ENCODE peak calls at places on chromosome 22, in four cellular contexts. One of them, this sample, is unnamed.

GRCh38 chr22:17159504-17159951 is 451 bp upstream of the HDHD5 start:
- DNase-seq in GM23338: peak; percentile 63
- DNase-seq in body of pancreas: peak; percentile 58
- DNase-seq in heart right ventricle: peak; percentile 44
- DNase-seq in this sample: peak; percentile 60

GRCh38 chr22:19360862-19361261 is 69.3 kb upstream of the CLTCL1 start:
- DNase-seq in heart right ventricle: no peak
- DNase-seq in GM23338: no peak
- DNase-seq in body of pancreas: no peak
- DNase-seq in this sample: no peak

GRCh38 chr22:36493690-36494110 is 12.3 kb upstream of the TXN2 start:
- DNase-seq in GM23338: no peak
- DNase-seq in heart right ventricle: no peak
- DNase-seq in body of pancreas: no peak
- DNase-seq in this sample: no peak

GRCh38 chr22:45934659-45935341 is 42.2 kb downstream of the WNT7B start:
- DNase-seq in GM23338: no peak
- DNase-seq in heart right ventricle: peak; percentile 35
- DNase-seq in body of pancreas: peak; percentile 39
- DNase-seq in this sample: peak; percentile 60

GRCh38 chr22:43448048-43448447 is 36.2 kb downstream of the MPPED1 start:
- DNase-seq in heart right ventricle: no peak
- DNase-seq in body of pancreas: no peak
- DNase-seq in GM23338: no peak
- DNase-seq in this sample: no peak

GRCh38 chr22:20972014-20972797 is 5.2 kb downstream of the AIFM3 start:
- DNase-seq in heart right ventricle: no peak
- DNase-seq in GM23338: no peak
- DNase-seq in body of pancreas: no peak
- DNase-seq in this sample: no peak

GRCh38 chr22:40728731-40729189 is 49.5 kb downstream of the MCHR1 start:
- DNase-seq in heart right ventricle: no peak
- DNase-seq in GM23338: no peak
- DNase-seq in body of pancreas: no peak
- DNase-seq in this sample: no peak

GRCh38 chr22:27991586-27992293 is 72.7 kb upstream of the PITPNB start:
- DNase-seq in GM23338: no peak
- DNase-seq in body of pancreas: peak; percentile 4
- DNase-seq in heart right ventricle: no peak
- DNase-seq in this sample: no peak

GRCh38 chr22:49812838-49813237 is 14.8 kb downstream of the BRD1 start:
- DNase-seq in body of pancreas: peak; percentile 31
- DNase-seq in heart right ventricle: no peak
- DNase-seq in GM23338: no peak
- DNase-seq in this sample: peak; percentile 21

GRCh38 chr22:19114984-19115552 is 7.1 kb downstream of the DGCR2 start:
- DNase-seq in heart right ventricle: no peak
- DNase-seq in GM23338: no peak
- DNase-seq in body of pancreas: peak; percentile 6
- DNase-seq in this sample: no peak

GRCh38 chr22:45552580-45553332 is 50.1 kb downstream of the FBLN1 start:
- DNase-seq in body of pancreas: peak; percentile 41
- DNase-seq in GM23338: peak; percentile 73
- DNase-seq in heart right ventricle: peak; percentile 69
- DNase-seq in this sample: peak; percentile 94

GRCh38 chr22:32042924-32043323 is at the start of gene SLC5A1:
- DNase-seq in body of pancreas: peak; percentile 86
- DNase-seq in GM23338: peak; percentile 33
- DNase-seq in heart right ventricle: no peak
- DNase-seq in this sample: no peak
- TF ChIP-seq CTCF in body of pancreas: no peak
- TF ChIP-seq CTCF in GM23338: no peak
- TF ChIP-seq CTCF in heart right ventricle: no peak
- TF ChIP-seq CTCF in this sample: no peak

GRCh38 chr22:39528681-39529486 is 3.7 kb downstream of the RPS19BP1 start:
- DNase-seq in GM23338: peak; percentile 96
- DNase-seq in heart right ventricle: peak; percentile 90
- DNase-seq in body of pancreas: peak; percentile 93
- DNase-seq in this sample: peak; percentile 96
- H3K4me3 ChIP-seq in GM23338: peak overlapping the region; percentile 9
- H3K4me3 ChIP-seq in heart right ventricle: no peak overlapping the region
- H3K4me3 ChIP-seq in body of pancreas: no peak overlapping the region
- H3K4me3 ChIP-seq in this sample: no peak overlapping the region

DNA sequence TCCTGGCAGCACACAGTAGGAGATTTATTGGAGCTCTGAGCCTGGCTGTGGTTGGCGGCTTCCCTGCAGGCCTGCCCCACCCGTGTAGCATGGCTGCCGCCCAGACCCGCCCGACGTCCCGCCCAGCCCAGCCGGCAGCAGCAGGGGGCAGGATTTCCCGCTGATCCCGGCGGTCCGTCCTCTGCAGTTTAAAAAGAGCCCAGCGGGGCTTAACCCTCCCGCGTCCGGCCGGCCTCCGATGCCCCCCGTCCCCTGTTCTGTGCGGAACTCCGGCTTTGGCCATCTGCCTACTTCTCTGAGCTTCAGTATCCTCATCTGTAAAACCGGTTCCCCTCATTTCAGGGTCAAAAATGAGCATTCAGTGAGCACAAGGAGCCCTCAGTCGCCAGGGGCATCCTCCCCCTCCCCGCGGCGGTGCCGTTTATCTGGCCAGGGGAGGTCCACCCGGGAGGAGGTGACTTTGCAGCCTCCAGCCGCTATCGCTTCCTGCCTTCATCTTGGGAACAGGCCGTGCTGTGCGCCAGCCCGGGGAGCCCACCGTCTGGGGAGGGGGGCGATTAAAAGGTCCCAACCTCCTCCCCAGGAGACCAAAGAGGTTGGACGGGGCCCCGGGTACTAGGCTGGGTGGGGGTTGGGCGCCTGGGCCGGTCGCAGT is at the start of gene GAS2L1:
- DNase-seq in body of pancreas: peak; percentile 83
- DNase-seq in GM23338: peak; percentile 80
- DNase-seq in heart right ventricle: peak; percentile 90
- DNase-seq in this sample: peak; percentile 87
- TF ChIP-seq CTCF in body of pancreas: peak; percentile 50
- TF ChIP-seq CTCF in GM23338: no peak
- TF ChIP-seq CTCF in heart right ventricle: peak; percentile 59
- TF ChIP-seq CTCF in this sample: peak; percentile 68

GRCh38 chr22:37559521-37559900 is 769 bp upstream of the CDC42EP1 start:
- DNase-seq in body of pancreas: no peak
- DNase-seq in GM23338: no peak
- DNase-seq in heart right ventricle: no peak
- DNase-seq in this sample: no peak
- H3K4me3 ChIP-seq in body of pancreas: no peak overlapping the region
- H3K4me3 ChIP-seq in GM23338: peak overlapping the region; percentile 58
- H3K4me3 ChIP-seq in heart right ventricle: peak overlapping the region; percentile 65
- H3K4me3 ChIP-seq in this sample: peak overlapping the region; percentile 46

GRCh38 chr22:35257321-35258143 is at the start of gene HMGXB4:
- DNase-seq in heart right ventricle: peak; percentile 88
- DNase-seq in body of pancreas: peak; percentile 90
- DNase-seq in GM23338: peak; percentile 96
- DNase-seq in this sample: peak; percentile 91
- TF ChIP-seq CTCF in heart right ventricle: no peak
- TF ChIP-seq CTCF in body of pancreas: no peak
- TF ChIP-seq CTCF in GM23338: no peak
- TF ChIP-seq CTCF in this sample: no peak

DNA sequence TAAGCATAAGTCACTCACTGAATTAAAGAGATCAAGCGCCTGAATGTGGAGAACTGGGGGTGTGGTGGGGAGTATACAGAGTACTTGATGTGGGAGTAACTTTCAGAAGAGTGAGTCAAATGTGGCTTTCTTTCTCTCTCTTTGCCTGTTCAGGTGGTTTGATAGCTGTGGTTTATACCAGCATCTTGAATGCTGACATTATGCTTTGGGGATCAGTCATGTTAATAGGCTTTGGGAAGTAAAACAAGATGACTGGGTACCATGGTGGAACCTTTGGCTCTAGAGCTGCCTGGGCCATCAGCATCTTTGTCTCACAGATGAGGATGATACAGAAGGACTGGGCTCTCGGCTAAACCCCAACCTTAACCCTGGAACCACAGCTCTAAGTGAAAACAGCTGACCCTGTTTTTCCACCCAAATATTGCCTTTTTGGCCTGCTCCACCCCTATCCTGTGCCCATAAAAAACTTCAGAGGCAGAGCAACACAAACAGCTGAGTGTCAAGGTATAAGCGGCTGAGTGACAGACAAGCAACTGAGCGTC is 58.2 kb upstream of the GNAZ start:
- DNase-seq in body of pancreas: no peak
- DNase-seq in GM23338: no peak
- DNase-seq in heart right ventricle: no peak
- DNase-seq in this sample: no peak
- H3K4me3 ChIP-seq in body of pancreas: no peak overlapping the region
- H3K4me3 ChIP-seq in GM23338: no peak overlapping the region
- H3K4me3 ChIP-seq in heart right ventricle: no peak overlapping the region
- H3K4me3 ChIP-seq in this sample: no peak overlapping the region

GRCh38 chr22:25777411-25777810 is 35.4 kb downstream of the MYO18B start:
- DNase-seq in GM23338: no peak
- DNase-seq in body of pancreas: no peak
- DNase-seq in heart right ventricle: no peak
- DNase-seq in this sample: no peak

GRCh38 chr22:25779890-25780289 is 37.9 kb downstream of the MYO18B start:
- DNase-seq in body of pancreas: no peak
- DNase-seq in GM23338: no peak
- DNase-seq in heart right ventricle: no peak
- DNase-seq in this sample: no peak

GRCh38 chr22:25775501-25775900 is 33.5 kb downstream of the MYO18B start:
- DNase-seq in body of pancreas: no peak
- DNase-seq in GM23338: peak; percentile 74
- DNase-seq in heart right ventricle: no peak
- DNase-seq in this sample: peak; percentile 38

GRCh38 chr22:25779426-25779825 is 37.4 kb downstream of the MYO18B start:
- DNase-seq in body of pancreas: no peak
- DNase-seq in GM23338: no peak
- DNase-seq in heart right ventricle: no peak
- DNase-seq in this sample: no peak

DNA sequence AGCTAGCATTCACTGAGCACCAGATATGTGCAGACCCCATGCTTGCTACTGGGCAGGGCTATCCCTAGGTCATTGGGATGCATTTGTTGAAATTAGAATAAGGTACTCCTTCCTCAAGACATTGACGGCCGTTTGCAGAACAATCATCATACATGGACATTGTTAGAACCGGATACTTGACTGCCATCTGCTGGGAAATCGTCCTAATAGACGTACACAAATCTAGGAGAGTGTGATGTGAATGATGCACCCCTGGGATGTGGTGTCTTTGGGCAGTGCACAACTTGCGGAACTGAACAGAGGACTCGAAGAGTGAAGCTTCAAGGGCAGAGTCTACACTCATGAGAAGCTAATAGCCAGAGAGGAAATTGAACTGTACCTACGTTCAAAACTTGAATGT is 35.9 kb downstream of the MYO18B start:
- DNase-seq in GM23338: peak; percentile 44
- DNase-seq in heart right ventricle: no peak
- DNase-seq in body of pancreas: no peak
- DNase-seq in this sample: peak; percentile 62
- TF ChIP-seq CTCF in GM23338: peak; percentile 28
- TF ChIP-seq CTCF in heart right ventricle: no peak
- TF ChIP-seq CTCF in body of pancreas: no peak
- TF ChIP-seq CTCF in this sample: peak; percentile 46

DNA sequence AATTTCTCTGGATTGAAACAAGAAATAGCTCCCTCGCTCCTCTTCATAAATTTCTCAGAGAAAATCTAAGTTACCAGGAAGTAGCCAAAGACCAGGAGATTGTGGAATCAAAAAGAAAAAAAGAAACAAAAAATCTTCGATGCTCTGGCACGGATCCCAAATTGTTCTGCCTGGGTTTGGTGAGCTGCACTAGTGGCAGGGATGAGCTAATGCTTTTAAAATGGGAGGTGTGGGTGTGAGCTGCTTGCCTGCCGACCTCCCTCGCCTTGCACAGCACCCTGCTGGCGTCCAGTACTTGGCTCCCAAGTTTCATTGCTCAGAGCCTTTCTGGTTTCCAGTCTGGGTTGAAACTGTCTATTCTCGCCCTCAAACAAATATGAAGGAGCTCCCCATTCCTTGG is 2.5 kb downstream of the TIMP3 start:
- DNase-seq in body of pancreas: no peak
- DNase-seq in heart right ventricle: no peak
- DNase-seq in GM23338: no peak
- DNase-seq in this sample: peak; percentile 51
- H3K4me3 ChIP-seq in body of pancreas: no peak overlapping the region
- H3K4me3 ChIP-seq in heart right ventricle: peak overlapping the region; percentile 100
- H3K4me3 ChIP-seq in GM23338: no peak overlapping the region
- H3K4me3 ChIP-seq in this sample: peak overlapping the region; percentile 70

This sample was measured in cardiac fibroblast.